ENCODE peak calls at places on chromosomes 16 and 17, in nine cellular contexts. J is left ventricle myocardium inferior; H is effector memory CD4-positive, alpha-beta T cell; Q is cardiac muscle cell; I is mucosa of descending colon; N is sigmoid colon; U is HAP-1; B is neural progenitor cell; T is heart left ventricle. Y is an unnamed sample. For H3K4me1, the result is how much of the 10 kb centered on the place peaks cover.

GRCh38 chr17:1574697-1575471 is 12.3 kb upstream of the PITPNA start:
- DNase-seq in J (no peak), H (no peak), Q (no peak), I (no peak), N (no peak), U (no peak), B (no peak), T (no peak), Y (no peak)

GRCh38 chr16:59295474-59295873 is 561.4 kb upstream of the GOT2 start:
- DNase-seq in J (no peak), H (no peak), Q (no peak), I (no peak), N (no peak), U (no peak), B (no peak), T (no peak), Y (no peak)

GRCh38 chr17:78683031-78683961 is 98.8 kb downstream of the CYTH1 start:
- DNase-seq in J (no peak), H (no peak), Q (no peak), I (no peak), N (no peak), U (no peak), B (no peak), T (no peak), Y (no peak)

GRCh38 chr16:54374136-54374535 is 87.5 kb upstream of the IRX3 start:
- DNase-seq in J (no peak), H (no peak), Q (no peak), I (no peak), N (no peak), U (no peak), B (no peak), T (no peak), Y (no peak)

GRCh38 chr17:27241346-27241946 is 52.5 kb upstream of the WSB1 start:
- DNase-seq in J (no peak), H (no peak), Q (peak), I (no peak), N (no peak), U (no peak), B (no peak), T (no peak), Y (no peak)

GRCh38 chr16:84993926-84994325 is 17.4 kb downstream of the ZDHHC7 start:
- DNase-seq in J (no peak), H (no peak), Q (no peak), I (no peak), N (no peak), U (no peak), B (no peak), T (no peak), Y (peak)

GRCh38 chr17:28371245-28372202 is at the start of gene SARM1:
- DNase-seq in J (peak), H (peak), Q (peak), I (peak), N (peak), U (peak), B (peak), T (peak), Y (peak)

GRCh38 chr16:14309001-14309886 is 238.1 kb downstream of the MRTFB start:
- DNase-seq in J (no peak), H (no peak), Q (no peak), I (no peak), N (no peak), U (no peak), B (peak), T (no peak), Y (no peak)

GRCh38 chr16:85914423-85914794 is 15.4 kb downstream of the IRF8 start:
- DNase-seq in J (no peak), H (no peak), Q (no peak), I (peak), N (no peak), U (no peak), B (no peak), T (no peak), Y (no peak)

GRCh38 chr16:88534731-88535141 is 35.5 kb upstream of the ZC3H18 start:
- DNase-seq in J (peak), H (no peak), Q (peak), I (peak), N (no peak), U (no peak), B (peak), T (no peak), Y (peak)

GRCh38 chr17:74430706-74431567 is 951 bp upstream of the GPRC5C start:
- DNase-seq in J (peak), H (no peak), Q (peak), I (peak), N (peak), U (peak), B (peak), T (peak), Y (peak)

GRCh38 chr16:83899272-83899897 is 470 bp downstream of the MLYCD start:
- DNase-seq in J (peak), H (no peak), Q (peak), I (peak), N (peak), U (peak), B (peak), T (peak), Y (peak)

GRCh38 chr17:16486373-16487250 is 5.4 kb downstream of the LRRC75A start:
- DNase-seq in J (peak), H (no peak), Q (peak), I (peak), N (peak), U (peak), B (peak), T (peak), Y (peak)

GRCh38 chr16:58026705-58027340 is 1.3 kb downstream of the MMP15 start:
- DNase-seq in J (peak), H (no peak), Q (no peak), I (peak), N (no peak), U (peak), B (peak), T (no peak), Y (peak)

GRCh38 chr16:58027341-58028167 is 2.0 kb downstream of the MMP15 start:
- DNase-seq in J (peak), H (no peak), Q (peak), I (peak), N (no peak), U (peak), B (peak), T (peak), Y (peak)

GRCh38 chr16:58025351-58026138 is at the start of gene MMP15:
- DNase-seq in J (peak), H (peak), Q (peak), I (peak), N (peak), U (peak), B (peak), T (peak), Y (peak)

GRCh38 chr16:58024673-58025350 is 742 bp upstream of the MMP15 start:
- DNase-seq in J (peak), H (no peak), Q (peak), I (peak), N (no peak), U (no peak), B (peak), T (peak), Y (peak)

DNA sequence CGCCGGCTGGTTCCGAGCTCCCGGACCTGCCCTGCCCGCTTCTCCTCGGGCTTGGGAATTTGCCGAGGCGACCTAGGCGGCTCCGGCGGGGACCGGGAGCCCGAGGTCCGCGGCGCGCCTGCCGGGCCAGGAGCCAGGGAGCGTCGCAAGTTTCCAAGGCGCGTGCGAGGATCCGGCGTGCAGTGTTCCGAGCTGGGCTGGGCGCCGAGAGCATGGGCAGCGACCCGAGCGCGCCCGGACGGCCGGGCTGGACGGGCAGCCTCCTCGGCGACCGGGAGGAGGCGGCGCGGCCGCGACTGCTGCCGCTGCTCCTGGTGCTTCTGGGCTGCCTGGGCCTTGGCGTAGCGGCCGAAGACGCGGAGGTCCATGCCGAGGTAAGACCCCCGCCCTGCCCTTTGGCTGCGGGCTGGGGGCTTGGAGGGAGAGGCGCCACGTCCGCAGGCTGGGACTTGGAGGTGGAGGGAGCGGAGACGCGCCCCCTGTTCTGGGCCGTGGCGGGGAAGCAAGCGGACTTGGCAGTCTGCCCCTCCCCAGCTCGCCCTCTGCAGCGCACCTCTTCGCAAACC is 668 bp downstream of the MMP15 start:
- DNase-seq in J (peak), H (no peak), Q (peak), I (peak), N (peak), U (peak), B (peak), T (peak), Y (peak)
- H3K4me1 ChIP-seq in J (half or more), H (under half), Q (half or more), I (half or more), N (half or more), U (under half), B (under half), T (half or more), Y (half or more)

GRCh38 chr17:38352245-38353083 is 820 bp downstream of the SOCS7 start:
- DNase-seq in J (peak), H (no peak), Q (peak), I (peak), N (no peak), U (peak), B (peak), T (peak), Y (peak)
- H3K4me1 ChIP-seq in J (half or more), H (under half), Q (under half), I (under half), N (under half), U (under half), B (under half), T (half or more), Y (under half)

GRCh38 chr17:57902117-57902799 is 52.4 kb upstream of the MRPS23 start:
- DNase-seq in J (no peak), H (no peak), Q (no peak), I (no peak), N (no peak), U (no peak), B (no peak), T (no peak), Y (peak)
- H3K4me1 ChIP-seq in J (half or more), H (under half), Q (under half), I (half or more), N (half or more), U (under half), B (half or more), T (half or more), Y (half or more)

DNA sequence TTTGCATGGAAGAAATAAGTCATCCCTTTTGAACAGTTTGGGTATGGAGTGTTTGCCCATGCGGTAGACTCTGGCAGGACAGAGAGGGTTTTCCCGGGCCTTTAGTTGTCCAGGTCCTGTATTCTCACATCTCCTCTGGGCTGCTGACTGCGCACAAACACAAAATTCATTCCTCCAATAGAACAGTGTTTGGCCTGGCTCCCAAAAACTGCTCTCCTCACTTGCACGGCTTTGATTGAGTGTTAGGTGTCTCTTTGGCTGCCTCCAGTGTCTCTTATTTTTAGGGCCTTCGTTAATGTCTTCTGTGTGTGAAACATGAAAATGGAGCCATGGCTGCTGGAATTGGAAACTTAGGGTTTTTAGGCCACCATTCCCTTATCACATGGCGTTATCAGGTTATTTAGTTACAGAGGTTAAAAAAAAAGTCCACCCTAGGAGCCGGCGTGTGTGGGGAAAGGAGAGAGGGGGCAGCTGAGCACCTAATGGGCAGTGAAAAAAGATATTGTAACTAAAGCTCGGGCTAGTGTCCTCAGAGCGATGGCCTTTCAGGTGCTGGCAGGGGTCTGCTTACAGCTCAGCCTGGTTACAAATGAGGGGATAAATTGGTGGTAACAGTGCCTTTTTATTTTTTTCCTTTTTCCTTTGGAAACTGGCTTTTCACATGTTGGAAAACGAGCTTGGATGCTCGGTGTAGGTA is 47.3 kb downstream of the PRKCA start:
- DNase-seq in J (no peak), H (no peak), Q (no peak), I (no peak), N (no peak), U (no peak), B (no peak), T (no peak), Y (no peak)
- H3K4me1 ChIP-seq in J (under half), H (under half), Q (under half), I (under half), N (under half), U (under half), B (under half), T (under half), Y (under half)

Y was measured in lower lobe of right lung.